ENCODE peak calls at places on chromosome 20, in nine cellular contexts. O is occipital lobe; Q is CD4-positive, alpha-beta T cell; T is Panc1; Z is GM12878; B is HFFc6; C is GM10248; E is NCI-H1092 treated with DMSO at 0.1 percent for 48 hours; P is left ventricle myocardium superior. D is an unnamed sample.

GRCh38 chr20:63363981-63364536 is 2.9 kb upstream of the CHRNA4 start:
- DNase-seq in O (no peak), Q (no peak), T (no peak), Z (no peak), B (no peak), C (no peak), E (no peak), P (peak), D (peak)

GRCh38 chr20:52621401-52621800 is 350.8 kb upstream of the TSHZ2 start:
- DNase-seq in O (no peak), Q (no peak), T (no peak), Z (no peak), B (no peak), C (no peak), E (no peak), P (no peak), D (no peak)

GRCh38 chr20:44188752-44189151 is 1.8 kb upstream of the JPH2 start:
- DNase-seq in O (no peak), Q (no peak), T (no peak), Z (no peak), B (no peak), C (no peak), E (no peak), P (peak), D (no peak)

GRCh38 chr20:57133926-57134650 is 132.4 kb downstream of the BMP7 start:
- DNase-seq in O (no peak), Q (no peak), T (no peak), Z (no peak), B (no peak), C (no peak), E (no peak), P (no peak), D (no peak)

GRCh38 chr20:21396921-21397340 is 395 bp downstream of the NKX2-4 start:
- DNase-seq in O (no peak), Q (no peak), T (no peak), Z (no peak), B (no peak), C (peak), E (peak), P (no peak), D (no peak)

GRCh38 chr20:39025883-39026282 is 63.7 kb downstream of the DHX35 start:
- DNase-seq in O (no peak), Q (no peak), T (no peak), Z (no peak), B (no peak), C (no peak), E (no peak), P (no peak), D (no peak)

GRCh38 chr20:36795691-36796090 is 22.1 kb upstream of the DSN1 start:
- DNase-seq in O (no peak), Q (no peak), T (no peak), Z (no peak), B (no peak), C (no peak), E (no peak), P (no peak), D (no peak)

GRCh38 chr20:20410678-20411077 is 42.8 kb downstream of the INSM1 start:
- DNase-seq in O (peak), Q (no peak), T (no peak), Z (no peak), B (no peak), C (no peak), E (peak), P (peak), D (peak)

GRCh38 chr20:34872604-34873224 is at the start of gene GGT7:
- DNase-seq in O (peak), Q (peak), T (no peak), Z (peak), B (peak), C (peak), E (peak), P (peak), D (peak)

GRCh38 chr20:56760610-56761009 is 131.5 kb downstream of the TFAP2C start:
- DNase-seq in O (no peak), Q (no peak), T (no peak), Z (no peak), B (no peak), C (no peak), E (no peak), P (no peak), D (no peak)

GRCh38 chr20:62998449-62998848 is 8.3 kb downstream of the BHLHE23 start:
- DNase-seq in O (no peak), Q (no peak), T (no peak), Z (no peak), B (no peak), C (no peak), E (no peak), P (peak), D (no peak)

GRCh38 chr20:8399963-8400362 is 267.9 kb downstream of the PLCB1 start:
- DNase-seq in O (no peak), Q (no peak), T (no peak), Z (peak), B (no peak), C (peak), E (no peak), P (no peak), D (no peak)

GRCh38 chr20:34579936-34580587 is 21.5 kb downstream of the MAP1LC3A start:
- DNase-seq in O (no peak), Q (no peak), T (no peak), Z (peak), B (peak), C (peak), E (no peak), P (no peak), D (no peak)

D was measured in Right ventricle myocardium superior.